ENCODE peak calls at places on chromosomes 3 and 15, in five cellular contexts. One of them, this sample, is unnamed.
A peak's percentile ranks its signal among the peaks of the same experiment; 100 is the strongest.

GRCh38 chr3:13524979-13525669 is 23.8 kb upstream of the FBLN2 start:
- DNase-seq in neural progenitor cell: no peak
- DNase-seq in GM12878: no peak
- DNase-seq in uterus: peak; percentile 44
- DNase-seq in HepG2: no peak
- DNase-seq in this sample: no peak

GRCh38 chr3:20307378-20307777 is 121.4 kb upstream of the SGO1 start:
- DNase-seq in neural progenitor cell: no peak
- DNase-seq in GM12878: no peak
- DNase-seq in uterus: no peak
- DNase-seq in HepG2: no peak
- DNase-seq in this sample: no peak

GRCh38 chr15:88744548-88745020 is 58.7 kb upstream of the ACAN start:
- DNase-seq in neural progenitor cell: peak; percentile 55
- DNase-seq in GM12878: no peak
- DNase-seq in uterus: no peak
- DNase-seq in HepG2: no peak
- DNase-seq in this sample: no peak

GRCh38 chr15:60381148-60381788 is 16.5 kb downstream of the ANXA2 start:
- DNase-seq in neural progenitor cell: no peak
- DNase-seq in GM12878: no peak
- DNase-seq in uterus: no peak
- DNase-seq in HepG2: no peak
- DNase-seq in this sample: no peak

GRCh38 chr3:98068824-98069223 is 18.1 kb upstream of the OR5AC2 start:
- DNase-seq in neural progenitor cell: no peak
- DNase-seq in GM12878: no peak
- DNase-seq in uterus: no peak
- DNase-seq in HepG2: no peak
- DNase-seq in this sample: no peak

GRCh38 chr15:40038267-40038653 is 721 bp downstream of the SRP14 start:
- DNase-seq in neural progenitor cell: no peak
- DNase-seq in GM12878: no peak
- DNase-seq in uterus: no peak
- DNase-seq in HepG2: no peak
- DNase-seq in this sample: no peak

GRCh38 chr15:79834496-79834895 is 62.3 kb downstream of the MTHFS start:
- DNase-seq in neural progenitor cell: no peak
- DNase-seq in GM12878: no peak
- DNase-seq in uterus: no peak
- DNase-seq in HepG2: no peak
- DNase-seq in this sample: no peak

GRCh38 chr3:84547971-84548970 is 410.5 kb upstream of the CADM2 start:
- DNase-seq in neural progenitor cell: peak; percentile 68
- DNase-seq in GM12878: no peak
- DNase-seq in uterus: no peak
- DNase-seq in HepG2: peak; percentile 36
- DNase-seq in this sample: no peak

GRCh38 chr3:52245322-52246263 is at the start of gene PPM1M:
- DNase-seq in neural progenitor cell: peak; percentile 83
- DNase-seq in GM12878: no peak
- DNase-seq in uterus: peak; percentile 55
- DNase-seq in HepG2: no peak
- DNase-seq in this sample: peak; percentile 59

GRCh38 chr3:29605845-29606244 is 325.0 kb downstream of the RBMS3 start:
- DNase-seq in neural progenitor cell: no peak
- DNase-seq in GM12878: no peak
- DNase-seq in uterus: no peak
- DNase-seq in HepG2: no peak
- DNase-seq in this sample: no peak

GRCh38 chr15:32861741-32862140 is 143.9 kb downstream of the GREM1 start:
- DNase-seq in neural progenitor cell: peak; percentile 60
- DNase-seq in GM12878: no peak
- DNase-seq in uterus: no peak
- DNase-seq in HepG2: no peak
- DNase-seq in this sample: peak; percentile 8

GRCh38 chr3:38002291-38002876 is 11.8 kb downstream of the VILL start:
- DNase-seq in neural progenitor cell: no peak
- DNase-seq in GM12878: no peak
- DNase-seq in uterus: no peak
- DNase-seq in HepG2: no peak
- DNase-seq in this sample: no peak

GRCh38 chr15:100114526-100114925 is 227.2 kb downstream of the ADAMTS17 start:
- DNase-seq in neural progenitor cell: peak; percentile 70
- DNase-seq in GM12878: no peak
- DNase-seq in uterus: no peak
- DNase-seq in HepG2: no peak
- DNase-seq in this sample: no peak

GRCh38 chr3:95154775-95155174 is 1091.9 kb downstream of the NSUN3 start:
- DNase-seq in neural progenitor cell: no peak
- DNase-seq in GM12878: no peak
- DNase-seq in uterus: no peak
- DNase-seq in HepG2: no peak
- DNase-seq in this sample: no peak

GRCh38 chr3:23331141-23331935 is 128.2 kb downstream of the UBE2E2 start:
- DNase-seq in neural progenitor cell: no peak
- DNase-seq in GM12878: no peak
- DNase-seq in uterus: no peak
- DNase-seq in HepG2: no peak
- DNase-seq in this sample: no peak

GRCh38 chr3:126807795-126808194 is 103.8 kb downstream of the CHCHD6 start:
- DNase-seq in neural progenitor cell: no peak
- DNase-seq in GM12878: no peak
- DNase-seq in uterus: no peak
- DNase-seq in HepG2: no peak
- DNase-seq in this sample: no peak

GRCh38 chr3:13513051-13513912 is 33.2 kb downstream of the HDAC11 start:
- DNase-seq in neural progenitor cell: no peak
- DNase-seq in GM12878: no peak
- DNase-seq in uterus: peak; percentile 59
- DNase-seq in HepG2: no peak
- DNase-seq in this sample: no peak

GRCh38 chr3:31449318-31449717 is 83.4 kb upstream of the STT3B start:
- DNase-seq in neural progenitor cell: no peak
- DNase-seq in GM12878: no peak
- DNase-seq in uterus: no peak
- DNase-seq in HepG2: no peak
- DNase-seq in this sample: no peak

GRCh38 chr3:189839576-189839975 is 208.4 kb downstream of the TP63 start:
- DNase-seq in neural progenitor cell: no peak
- DNase-seq in GM12878: no peak
- DNase-seq in uterus: no peak
- DNase-seq in HepG2: no peak
- DNase-seq in this sample: no peak

GRCh38 chr15:39459538-39459937 is 121.3 kb upstream of the THBS1 start:
- DNase-seq in neural progenitor cell: no peak
- DNase-seq in GM12878: no peak
- DNase-seq in uterus: no peak
- DNase-seq in HepG2: no peak
- DNase-seq in this sample: no peak

GRCh38 chr3:159513867-159514380 is 474.7 kb upstream of the IL12A start:
- DNase-seq in neural progenitor cell: no peak
- DNase-seq in GM12878: no peak
- DNase-seq in uterus: no peak
- DNase-seq in HepG2: no peak
- DNase-seq in this sample: no peak

GRCh38 chr15:100779331-100780207 is 100.1 kb upstream of the ALDH1A3 start:
- DNase-seq in neural progenitor cell: peak; percentile 0
- DNase-seq in GM12878: no peak
- DNase-seq in uterus: peak; percentile 7
- DNase-seq in HepG2: no peak
- DNase-seq in this sample: no peak

GRCh38 chr3:112134335-112135124 is 1.5 kb upstream of the GCSAM start:
- DNase-seq in neural progenitor cell: no peak
- DNase-seq in GM12878: no peak
- DNase-seq in uterus: no peak
- DNase-seq in HepG2: no peak
- DNase-seq in this sample: no peak
- H3K4me1 ChIP-seq in neural progenitor cell: peaks cover 33% of the 10 kb centered on the region
- H3K4me1 ChIP-seq in GM12878: peaks cover 50% of the 10 kb centered on the region
- H3K4me1 ChIP-seq in uterus: no peaks in the 10 kb centered on the region
- H3K4me1 ChIP-seq in HepG2: no peaks in the 10 kb centered on the region
- H3K4me1 ChIP-seq in this sample: no peaks in the 10 kb centered on the region

GRCh38 chr15:63050737-63051700 is 8.5 kb downstream of the TPM1 start:
- DNase-seq in neural progenitor cell: no peak
- DNase-seq in GM12878: no peak
- DNase-seq in uterus: peak; percentile 73
- DNase-seq in HepG2: peak; percentile 78
- DNase-seq in this sample: no peak

GRCh38 chr15:63051701-63052066 is 9.1 kb downstream of the TPM1 start:
- DNase-seq in neural progenitor cell: no peak
- DNase-seq in GM12878: no peak
- DNase-seq in uterus: no peak
- DNase-seq in HepG2: no peak
- DNase-seq in this sample: no peak

GRCh38 chr15:63048115-63048985 is 5.8 kb downstream of the TPM1 start:
- DNase-seq in neural progenitor cell: peak; percentile 97
- DNase-seq in GM12878: peak; percentile 28
- DNase-seq in uterus: peak; percentile 94
- DNase-seq in HepG2: peak; percentile 93
- DNase-seq in this sample: peak; percentile 90

GRCh38 chr15:63048986-63049665 is 6.6 kb downstream of the TPM1 start:
- DNase-seq in neural progenitor cell: peak; percentile 65
- DNase-seq in GM12878: no peak
- DNase-seq in uterus: no peak
- DNase-seq in HepG2: peak; percentile 67
- DNase-seq in this sample: peak; percentile 63

GRCh38 chr15:63049747-63050439 is 7.3 kb downstream of the TPM1 start:
- DNase-seq in neural progenitor cell: no peak
- DNase-seq in GM12878: no peak
- DNase-seq in uterus: no peak
- DNase-seq in HepG2: peak; percentile 56
- DNase-seq in this sample: no peak
- H3K27ac ChIP-seq in neural progenitor cell: no peak overlapping the region
- H3K27ac ChIP-seq in GM12878: no peak overlapping the region
- H3K27ac ChIP-seq in uterus: peak overlapping the region; percentile 98
- H3K27ac ChIP-seq in HepG2: peak overlapping the region; percentile 67
- H3K27ac ChIP-seq in this sample: peak overlapping the region; percentile 96

GRCh38 chr15:48800811-48801460 is 9.9 kb downstream of the CEP152 start:
- DNase-seq in neural progenitor cell: no peak
- DNase-seq in GM12878: no peak
- DNase-seq in uterus: no peak
- DNase-seq in HepG2: peak; percentile 26
- DNase-seq in this sample: no peak
- TF ChIP-seq CTCF in neural progenitor cell: peak; percentile 46
- TF ChIP-seq CTCF in GM12878: peak; percentile 32
- TF ChIP-seq CTCF in uterus: peak; percentile 41
- TF ChIP-seq CTCF in HepG2: peak; percentile 25
- TF ChIP-seq CTCF in this sample: peak; percentile 30

GRCh38 chr15:74865316-74865715 is 7.8 kb downstream of the SCAMP2 start:
- DNase-seq in neural progenitor cell: no peak
- DNase-seq in GM12878: no peak
- DNase-seq in uterus: no peak
- DNase-seq in HepG2: no peak
- DNase-seq in this sample: no peak
- H3K4me1 ChIP-seq in neural progenitor cell: no peaks in the 10 kb centered on the region
- H3K4me1 ChIP-seq in GM12878: peaks cover 28% of the 10 kb centered on the region
- H3K4me1 ChIP-seq in uterus: peaks cover 6% of the 10 kb centered on the region
- H3K4me1 ChIP-seq in HepG2: peaks cover 60% of the 10 kb centered on the region
- H3K4me1 ChIP-seq in this sample: peaks cover 27% of the 10 kb centered on the region

GRCh38 chr3:125001557-125002413 is 54.0 kb downstream of the HEG1 start:
- DNase-seq in neural progenitor cell: no peak
- DNase-seq in GM12878: no peak
- DNase-seq in uterus: no peak
- DNase-seq in HepG2: peak; percentile 98
- DNase-seq in this sample: no peak

GRCh38 chr3:125004196-125004595 is 51.6 kb downstream of the HEG1 start:
- DNase-seq in neural progenitor cell: no peak
- DNase-seq in GM12878: no peak
- DNase-seq in uterus: no peak
- DNase-seq in HepG2: no peak
- DNase-seq in this sample: no peak

GRCh38 chr3:125002834-125003368 is 52.9 kb downstream of the HEG1 start:
- DNase-seq in neural progenitor cell: peak; percentile 4
- DNase-seq in GM12878: no peak
- DNase-seq in uterus: no peak
- DNase-seq in HepG2: no peak
- DNase-seq in this sample: no peak

GRCh38 chr3:125002414-125002811 is 53.4 kb downstream of the HEG1 start:
- DNase-seq in neural progenitor cell: no peak
- DNase-seq in GM12878: no peak
- DNase-seq in uterus: no peak
- DNase-seq in HepG2: peak; percentile 72
- DNase-seq in this sample: no peak

DNA sequence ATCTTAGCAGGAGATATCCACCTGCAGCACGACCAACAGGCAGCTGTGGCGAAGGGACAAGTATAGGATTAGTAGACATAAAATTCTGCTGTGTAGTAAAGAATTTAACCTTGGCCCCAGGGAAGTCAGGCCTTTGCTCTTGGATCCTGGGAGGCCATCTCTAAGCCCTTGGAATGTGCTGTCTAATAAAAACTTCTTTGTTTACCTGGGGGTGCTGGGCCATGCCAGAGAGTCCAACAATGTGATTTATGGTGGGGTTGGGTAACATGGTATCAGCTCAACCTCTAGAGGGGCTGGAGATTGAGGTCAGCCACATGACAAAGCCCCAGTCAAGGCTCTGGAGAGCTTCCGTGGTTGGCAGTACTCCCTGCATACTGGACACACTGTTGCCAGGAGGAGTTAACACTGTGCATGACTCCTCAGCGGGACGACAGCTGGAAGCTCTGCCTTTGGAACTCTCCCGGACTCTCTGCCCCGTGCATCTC is 52.4 kb downstream of the HEG1 start:
- DNase-seq in neural progenitor cell: no peak
- DNase-seq in GM12878: no peak
- DNase-seq in uterus: peak; percentile 63
- DNase-seq in HepG2: peak; percentile 98
- DNase-seq in this sample: peak; percentile 60
- H3K27ac ChIP-seq in neural progenitor cell: no peak overlapping the region
- H3K27ac ChIP-seq in GM12878: no peak overlapping the region
- H3K27ac ChIP-seq in uterus: peak overlapping the region; percentile 30
- H3K27ac ChIP-seq in HepG2: peak overlapping the region; percentile 100
- H3K27ac ChIP-seq in this sample: peak overlapping the region; percentile 74

GRCh38 chr15:95888762-95889161 is 441.7 kb upstream of the NR2F2 start:
- DNase-seq in neural progenitor cell: no peak
- DNase-seq in GM12878: no peak
- DNase-seq in uterus: no peak
- DNase-seq in HepG2: no peak
- DNase-seq in this sample: no peak
- TF ChIP-seq CTCF in neural progenitor cell: no peak
- TF ChIP-seq CTCF in GM12878: no peak
- TF ChIP-seq CTCF in uterus: no peak
- TF ChIP-seq CTCF in HepG2: no peak
- TF ChIP-seq CTCF in this sample: no peak

GRCh38 chr3:171314341-171314740 is 145.9 kb downstream of the TNIK start:
- DNase-seq in neural progenitor cell: no peak
- DNase-seq in GM12878: no peak
- DNase-seq in uterus: no peak
- DNase-seq in HepG2: no peak
- DNase-seq in this sample: no peak

GRCh38 chr3:171313702-171314101 is 146.5 kb downstream of the TNIK start:
- DNase-seq in neural progenitor cell: no peak
- DNase-seq in GM12878: no peak
- DNase-seq in uterus: no peak
- DNase-seq in HepG2: no peak
- DNase-seq in this sample: no peak

GRCh38 chr3:171317133-171317532 is 143.1 kb downstream of the TNIK start:
- DNase-seq in neural progenitor cell: no peak
- DNase-seq in GM12878: no peak
- DNase-seq in uterus: no peak
- DNase-seq in HepG2: no peak
- DNase-seq in this sample: peak; percentile 81

GRCh38 chr3:171315101-171315500 is 145.1 kb downstream of the TNIK start:
- DNase-seq in neural progenitor cell: no peak
- DNase-seq in GM12878: no peak
- DNase-seq in uterus: no peak
- DNase-seq in HepG2: no peak
- DNase-seq in this sample: no peak

GRCh38 chr3:171315919-171316318 is 144.3 kb downstream of the TNIK start:
- DNase-seq in neural progenitor cell: no peak
- DNase-seq in GM12878: no peak
- DNase-seq in uterus: no peak
- DNase-seq in HepG2: no peak
- DNase-seq in this sample: no peak
- H3K4me1 ChIP-seq in neural progenitor cell: peaks cover 6% of the 10 kb centered on the region
- H3K4me1 ChIP-seq in GM12878: peaks cover 10% of the 10 kb centered on the region
- H3K4me1 ChIP-seq in uterus: no peaks in the 10 kb centered on the region
- H3K4me1 ChIP-seq in HepG2: no peaks in the 10 kb centered on the region
- H3K4me1 ChIP-seq in this sample: no peaks in the 10 kb centered on the region